ENCODE peak calls at places on chromosomes 2 and 18, in eight cellular contexts. Z, B, I, G, J, X, U and O are unnamed samples.
A peak's percentile ranks its signal among the peaks of the same experiment; 100 is the strongest.

GRCh38 chr2:60612028-60612427 is 58.6 kb upstream of the BCL11A start:
- DNase-seq in Z (no peak), B (no peak), I (no peak), G (no peak), J (no peak), X (no peak), U (no peak), O (no peak)

GRCh38 chr2:232925153-232925768 is 55.2 kb downstream of the SNORC start:
- DNase-seq in Z (no peak), B (no peak), I (no peak), G (no peak), J (no peak), X (no peak), U (no peak), O (no peak)

GRCh38 chr2:887639-888038 is 63.0 kb upstream of the SNTG2 start:
- DNase-seq in Z (no peak), B (no peak), I (no peak), G (peak; percentile 33), J (no peak), X (no peak), U (no peak), O (no peak)

GRCh38 chr2:99653433-99653832 is 163.6 kb upstream of the REV1 start:
- DNase-seq in Z (no peak), B (no peak), I (no peak), G (no peak), J (no peak), X (no peak), U (no peak), O (no peak)

GRCh38 chr2:32442020-32442467 is 85.2 kb downstream of the BIRC6 start:
- DNase-seq in Z (no peak), B (no peak), I (no peak), G (no peak), J (no peak), X (no peak), U (no peak), O (no peak)

GRCh38 chr2:195613922-195614321 is 43.1 kb upstream of the SLC39A10 start:
- DNase-seq in Z (no peak), B (no peak), I (no peak), G (no peak), J (no peak), X (no peak), U (no peak), O (peak; percentile 84)

GRCh38 chr2:222673273-222673672 is 1.8 kb downstream of the MOGAT1 start:
- DNase-seq in Z (no peak), B (no peak), I (no peak), G (no peak), J (no peak), X (no peak), U (no peak), O (no peak)

GRCh38 chr2:9768388-9768787 is 74.9 kb upstream of the TAF1B start:
- DNase-seq in Z (no peak), B (no peak), I (peak; percentile 71), G (peak; percentile 5), J (no peak), X (no peak), U (peak; percentile 98), O (no peak)

GRCh38 chr2:231686192-231687100 is 21.9 kb upstream of the PTMA start:
- DNase-seq in Z (no peak), B (no peak), I (no peak), G (no peak), J (no peak), X (no peak), U (no peak), O (no peak)

GRCh38 chr2:15733867-15734765 is 142.4 kb downstream of the DDX1 start:
- DNase-seq in Z (no peak), B (no peak), I (no peak), G (no peak), J (no peak), X (no peak), U (no peak), O (no peak)

GRCh38 chr2:98805412-98806265 is 74.7 kb upstream of the MGAT4A start:
- DNase-seq in Z (no peak), B (no peak), I (no peak), G (no peak), J (no peak), X (no peak), U (peak; percentile 21), O (peak; percentile 18)

GRCh38 chr2:232772540-232772939 is 3.8 kb downstream of the KCNJ13 start:
- DNase-seq in Z (no peak), B (no peak), I (no peak), G (no peak), J (no peak), X (no peak), U (no peak), O (no peak)

GRCh38 chr2:96091711-96092579 is 24.4 kb downstream of the ADRA2B start:
- DNase-seq in Z (no peak), B (no peak), I (peak; percentile 46), G (no peak), J (peak; percentile 7), X (no peak), U (no peak), O (no peak)

GRCh38 chr18:23609390-23610008 is 23.2 kb upstream of the NPC1 start:
- DNase-seq in Z (no peak), B (no peak), I (no peak), G (no peak), J (no peak), X (no peak), U (no peak), O (no peak)

GRCh38 chr2:95670167-95670566 is 78.4 kb downstream of the TRIM43 start:
- DNase-seq in Z (no peak), B (no peak), I (no peak), G (no peak), J (no peak), X (no peak), U (no peak), O (no peak)

GRCh38 chr2:72919414-72920316 is 2.3 kb downstream of the EMX1 start:
- DNase-seq in Z (no peak), B (no peak), I (no peak), G (no peak), J (no peak), X (no peak), U (peak; percentile 9), O (no peak)